ENCODE peak calls at places on chromosome 9, in five cellular contexts. One of them, this sample, is unnamed.

GRCh38 chr9:130073373-130073772 is 19.7 kb downstream of the GPR107 start:
- DNase-seq in AG08395: no peak
- DNase-seq in activated CD8-positive, alpha-beta memory T cell treated with anti-CD3 and anti-CD28 coated beads for 4 hours: no peak
- DNase-seq in T-helper 9 cell: no peak
- DNase-seq in effector memory CD8-positive, alpha-beta T cell: no peak
- DNase-seq in this sample: peak

GRCh38 chr9:121886759-121887485 is 206.2 kb downstream of the TTLL11 start:
- DNase-seq in AG08395: no peak
- DNase-seq in activated CD8-positive, alpha-beta memory T cell treated with anti-CD3 and anti-CD28 coated beads for 4 hours: no peak
- DNase-seq in T-helper 9 cell: no peak
- DNase-seq in effector memory CD8-positive, alpha-beta T cell: no peak
- DNase-seq in this sample: no peak

GRCh38 chr9:19022206-19022605 is 10.8 kb downstream of the SAXO1 start:
- DNase-seq in AG08395: no peak
- DNase-seq in activated CD8-positive, alpha-beta memory T cell treated with anti-CD3 and anti-CD28 coated beads for 4 hours: no peak
- DNase-seq in T-helper 9 cell: no peak
- DNase-seq in effector memory CD8-positive, alpha-beta T cell: no peak
- DNase-seq in this sample: no peak

GRCh38 chr9:111661802-111662491 is 542 bp downstream of the GNG10 start:
- DNase-seq in AG08395: peak
- DNase-seq in activated CD8-positive, alpha-beta memory T cell treated with anti-CD3 and anti-CD28 coated beads for 4 hours: peak
- DNase-seq in T-helper 9 cell: peak
- DNase-seq in effector memory CD8-positive, alpha-beta T cell: peak
- DNase-seq in this sample: peak

GRCh38 chr9:124122321-124122720 is 110.8 kb downstream of the LHX2 start:
- DNase-seq in AG08395: peak
- DNase-seq in activated CD8-positive, alpha-beta memory T cell treated with anti-CD3 and anti-CD28 coated beads for 4 hours: no peak
- DNase-seq in T-helper 9 cell: no peak
- DNase-seq in effector memory CD8-positive, alpha-beta T cell: no peak
- DNase-seq in this sample: no peak

GRCh38 chr9:92275541-92275940 is 18.0 kb downstream of the IARS1 start:
- DNase-seq in AG08395: no peak
- DNase-seq in activated CD8-positive, alpha-beta memory T cell treated with anti-CD3 and anti-CD28 coated beads for 4 hours: no peak
- DNase-seq in T-helper 9 cell: no peak
- DNase-seq in effector memory CD8-positive, alpha-beta T cell: no peak
- DNase-seq in this sample: no peak

GRCh38 chr9:130193531-130194405 is 21.6 kb downstream of the NCS1 start:
- DNase-seq in AG08395: peak
- DNase-seq in activated CD8-positive, alpha-beta memory T cell treated with anti-CD3 and anti-CD28 coated beads for 4 hours: no peak
- DNase-seq in T-helper 9 cell: no peak
- DNase-seq in effector memory CD8-positive, alpha-beta T cell: no peak
- DNase-seq in this sample: peak

GRCh38 chr9:91198405-91198804 is 163.3 kb downstream of the AUH start:
- DNase-seq in AG08395: no peak
- DNase-seq in activated CD8-positive, alpha-beta memory T cell treated with anti-CD3 and anti-CD28 coated beads for 4 hours: no peak
- DNase-seq in T-helper 9 cell: no peak
- DNase-seq in effector memory CD8-positive, alpha-beta T cell: no peak
- DNase-seq in this sample: no peak

GRCh38 chr9:135587658-135588057 is 26.1 kb downstream of the PAEP start:
- DNase-seq in AG08395: no peak
- DNase-seq in activated CD8-positive, alpha-beta memory T cell treated with anti-CD3 and anti-CD28 coated beads for 4 hours: no peak
- DNase-seq in T-helper 9 cell: no peak
- DNase-seq in effector memory CD8-positive, alpha-beta T cell: no peak
- DNase-seq in this sample: peak

GRCh38 chr9:114624656-114625055 is 13.6 kb downstream of the TMEM268 start:
- DNase-seq in AG08395: no peak
- DNase-seq in activated CD8-positive, alpha-beta memory T cell treated with anti-CD3 and anti-CD28 coated beads for 4 hours: no peak
- DNase-seq in T-helper 9 cell: no peak
- DNase-seq in effector memory CD8-positive, alpha-beta T cell: no peak
- DNase-seq in this sample: no peak

GRCh38 chr9:98569070-98569469 is 139.7 kb downstream of the GABBR2 start:
- DNase-seq in AG08395: no peak
- DNase-seq in activated CD8-positive, alpha-beta memory T cell treated with anti-CD3 and anti-CD28 coated beads for 4 hours: no peak
- DNase-seq in T-helper 9 cell: no peak
- DNase-seq in effector memory CD8-positive, alpha-beta T cell: no peak
- DNase-seq in this sample: no peak

GRCh38 chr9:137367506-137368430 is 55.2 kb downstream of the EXD3 start:
- DNase-seq in AG08395: no peak
- DNase-seq in activated CD8-positive, alpha-beta memory T cell treated with anti-CD3 and anti-CD28 coated beads for 4 hours: no peak
- DNase-seq in T-helper 9 cell: no peak
- DNase-seq in effector memory CD8-positive, alpha-beta T cell: no peak
- DNase-seq in this sample: no peak

GRCh38 chr9:101594796-101595195 is at the start of gene PPP3R2:
- DNase-seq in AG08395: no peak
- DNase-seq in activated CD8-positive, alpha-beta memory T cell treated with anti-CD3 and anti-CD28 coated beads for 4 hours: no peak
- DNase-seq in T-helper 9 cell: no peak
- DNase-seq in effector memory CD8-positive, alpha-beta T cell: no peak
- DNase-seq in this sample: no peak

GRCh38 chr9:100499460-100499859 is 26.5 kb downstream of the TMEFF1 start:
- DNase-seq in AG08395: no peak
- DNase-seq in activated CD8-positive, alpha-beta memory T cell treated with anti-CD3 and anti-CD28 coated beads for 4 hours: no peak
- DNase-seq in T-helper 9 cell: no peak
- DNase-seq in effector memory CD8-positive, alpha-beta T cell: no peak
- DNase-seq in this sample: no peak

GRCh38 chr9:126397056-126397455 is 70.4 kb downstream of the MVB12B start:
- DNase-seq in AG08395: no peak
- DNase-seq in activated CD8-positive, alpha-beta memory T cell treated with anti-CD3 and anti-CD28 coated beads for 4 hours: peak
- DNase-seq in T-helper 9 cell: peak
- DNase-seq in effector memory CD8-positive, alpha-beta T cell: peak
- DNase-seq in this sample: peak

GRCh38 chr9:125137200-125137599 is 6.1 kb downstream of the SCAI start:
- DNase-seq in AG08395: peak
- DNase-seq in activated CD8-positive, alpha-beta memory T cell treated with anti-CD3 and anti-CD28 coated beads for 4 hours: no peak
- DNase-seq in T-helper 9 cell: no peak
- DNase-seq in effector memory CD8-positive, alpha-beta T cell: no peak
- DNase-seq in this sample: peak

GRCh38 chr9:88593537-88594185 is 58.7 kb downstream of the NXNL2 start:
- DNase-seq in AG08395: peak
- DNase-seq in activated CD8-positive, alpha-beta memory T cell treated with anti-CD3 and anti-CD28 coated beads for 4 hours: peak
- DNase-seq in T-helper 9 cell: peak
- DNase-seq in effector memory CD8-positive, alpha-beta T cell: peak
- DNase-seq in this sample: peak

GRCh38 chr9:33466565-33467495 is 6.9 kb downstream of the NOL6 start:
- DNase-seq in AG08395: peak
- DNase-seq in activated CD8-positive, alpha-beta memory T cell treated with anti-CD3 and anti-CD28 coated beads for 4 hours: peak
- DNase-seq in T-helper 9 cell: peak
- DNase-seq in effector memory CD8-positive, alpha-beta T cell: peak
- DNase-seq in this sample: peak

GRCh38 chr9:121367651-121368510 is 2.2 kb downstream of the STOM start:
- DNase-seq in AG08395: no peak
- DNase-seq in activated CD8-positive, alpha-beta memory T cell treated with anti-CD3 and anti-CD28 coated beads for 4 hours: no peak
- DNase-seq in T-helper 9 cell: no peak
- DNase-seq in effector memory CD8-positive, alpha-beta T cell: no peak
- DNase-seq in this sample: no peak

GRCh38 chr9:84207443-84208032 is 133.0 kb downstream of the SLC28A3 start:
- DNase-seq in AG08395: peak
- DNase-seq in activated CD8-positive, alpha-beta memory T cell treated with anti-CD3 and anti-CD28 coated beads for 4 hours: no peak
- DNase-seq in T-helper 9 cell: no peak
- DNase-seq in effector memory CD8-positive, alpha-beta T cell: no peak
- DNase-seq in this sample: no peak

GRCh38 chr9:90612957-90613356 is 29.7 kb downstream of the DIRAS2 start:
- DNase-seq in AG08395: no peak
- DNase-seq in activated CD8-positive, alpha-beta memory T cell treated with anti-CD3 and anti-CD28 coated beads for 4 hours: no peak
- DNase-seq in T-helper 9 cell: no peak
- DNase-seq in effector memory CD8-positive, alpha-beta T cell: no peak
- DNase-seq in this sample: no peak

GRCh38 chr9:16458696-16459420 is 411.6 kb downstream of the BNC2 start:
- DNase-seq in AG08395: no peak
- DNase-seq in activated CD8-positive, alpha-beta memory T cell treated with anti-CD3 and anti-CD28 coated beads for 4 hours: no peak
- DNase-seq in T-helper 9 cell: no peak
- DNase-seq in effector memory CD8-positive, alpha-beta T cell: no peak
- DNase-seq in this sample: no peak

GRCh38 chr9:132214027-132214622 is 52.3 kb downstream of the NTNG2 start:
- DNase-seq in AG08395: peak
- DNase-seq in activated CD8-positive, alpha-beta memory T cell treated with anti-CD3 and anti-CD28 coated beads for 4 hours: no peak
- DNase-seq in T-helper 9 cell: no peak
- DNase-seq in effector memory CD8-positive, alpha-beta T cell: no peak
- DNase-seq in this sample: peak

GRCh38 chr9:109806506-109807115 is 26.6 kb downstream of the PALM2AKAP2 start:
- DNase-seq in AG08395: peak
- DNase-seq in activated CD8-positive, alpha-beta memory T cell treated with anti-CD3 and anti-CD28 coated beads for 4 hours: no peak
- DNase-seq in T-helper 9 cell: no peak
- DNase-seq in effector memory CD8-positive, alpha-beta T cell: no peak
- DNase-seq in this sample: no peak

GRCh38 chr9:121954477-121955175 is 138.5 kb downstream of the TTLL11 start:
- DNase-seq in AG08395: peak
- DNase-seq in activated CD8-positive, alpha-beta memory T cell treated with anti-CD3 and anti-CD28 coated beads for 4 hours: no peak
- DNase-seq in T-helper 9 cell: no peak
- DNase-seq in effector memory CD8-positive, alpha-beta T cell: no peak
- DNase-seq in this sample: peak

GRCh38 chr9:74494490-74494889 is 2.6 kb upstream of the RORB start:
- DNase-seq in AG08395: no peak
- DNase-seq in activated CD8-positive, alpha-beta memory T cell treated with anti-CD3 and anti-CD28 coated beads for 4 hours: no peak
- DNase-seq in T-helper 9 cell: no peak
- DNase-seq in effector memory CD8-positive, alpha-beta T cell: no peak
- DNase-seq in this sample: no peak

GRCh38 chr9:109901191-109901590 is 121.2 kb downstream of the PALM2AKAP2 start:
- DNase-seq in AG08395: peak
- DNase-seq in activated CD8-positive, alpha-beta memory T cell treated with anti-CD3 and anti-CD28 coated beads for 4 hours: no peak
- DNase-seq in T-helper 9 cell: no peak
- DNase-seq in effector memory CD8-positive, alpha-beta T cell: no peak
- DNase-seq in this sample: peak

GRCh38 chr9:20948703-20949102 is 82.7 kb downstream of the HACD4 start:
- DNase-seq in AG08395: no peak
- DNase-seq in activated CD8-positive, alpha-beta memory T cell treated with anti-CD3 and anti-CD28 coated beads for 4 hours: no peak
- DNase-seq in T-helper 9 cell: no peak
- DNase-seq in effector memory CD8-positive, alpha-beta T cell: no peak
- DNase-seq in this sample: no peak

GRCh38 chr9:19464764-19465570 is 56.2 kb downstream of the ACER2 start:
- DNase-seq in AG08395: peak
- DNase-seq in activated CD8-positive, alpha-beta memory T cell treated with anti-CD3 and anti-CD28 coated beads for 4 hours: peak
- DNase-seq in T-helper 9 cell: peak
- DNase-seq in effector memory CD8-positive, alpha-beta T cell: peak
- DNase-seq in this sample: peak

GRCh38 chr9:116276651-116277121 is 123.1 kb downstream of the PAPPA start:
- DNase-seq in AG08395: no peak
- DNase-seq in activated CD8-positive, alpha-beta memory T cell treated with anti-CD3 and anti-CD28 coated beads for 4 hours: no peak
- DNase-seq in T-helper 9 cell: no peak
- DNase-seq in effector memory CD8-positive, alpha-beta T cell: no peak
- DNase-seq in this sample: no peak

GRCh38 chr9:68533678-68534077 is 7.0 kb downstream of the TMEM252 start:
- DNase-seq in AG08395: no peak
- DNase-seq in activated CD8-positive, alpha-beta memory T cell treated with anti-CD3 and anti-CD28 coated beads for 4 hours: no peak
- DNase-seq in T-helper 9 cell: no peak
- DNase-seq in effector memory CD8-positive, alpha-beta T cell: no peak
- DNase-seq in this sample: no peak

GRCh38 chr9:14075218-14075617 is 238.7 kb downstream of the NFIB start:
- DNase-seq in AG08395: no peak
- DNase-seq in activated CD8-positive, alpha-beta memory T cell treated with anti-CD3 and anti-CD28 coated beads for 4 hours: no peak
- DNase-seq in T-helper 9 cell: no peak
- DNase-seq in effector memory CD8-positive, alpha-beta T cell: no peak
- DNase-seq in this sample: no peak

GRCh38 chr9:16450578-16450977 is 419.9 kb downstream of the BNC2 start:
- DNase-seq in AG08395: no peak
- DNase-seq in activated CD8-positive, alpha-beta memory T cell treated with anti-CD3 and anti-CD28 coated beads for 4 hours: no peak
- DNase-seq in T-helper 9 cell: no peak
- DNase-seq in effector memory CD8-positive, alpha-beta T cell: no peak
- DNase-seq in this sample: peak

GRCh38 chr9:28212979-28213378 is 639.7 kb upstream of the C9orf72 start:
- DNase-seq in AG08395: peak
- DNase-seq in activated CD8-positive, alpha-beta memory T cell treated with anti-CD3 and anti-CD28 coated beads for 4 hours: no peak
- DNase-seq in T-helper 9 cell: no peak
- DNase-seq in effector memory CD8-positive, alpha-beta T cell: no peak
- DNase-seq in this sample: peak

GRCh38 chr9:104586496-104587180 is 12.6 kb downstream of the OR13C5 start:
- DNase-seq in AG08395: no peak
- DNase-seq in activated CD8-positive, alpha-beta memory T cell treated with anti-CD3 and anti-CD28 coated beads for 4 hours: no peak
- DNase-seq in T-helper 9 cell: no peak
- DNase-seq in effector memory CD8-positive, alpha-beta T cell: no peak
- DNase-seq in this sample: peak

This sample was measured in myocyte.